ENCODE peak calls at places on chromosomes 16 and 17, in four cellular contexts. X is HepG2, G is GM12878, O is K562. S is an unnamed sample.

GRCh38 chr17:8091033-8091687 is 3.6 kb upstream of the ALOX12B start:
- DNase-seq in X (no peak), O (no peak), G (peak), S (no peak)

GRCh38 chr17:32256012-32256694 is 9.5 kb upstream of the RHBDL3 start:
- DNase-seq in X (no peak), O (no peak), G (no peak), S (no peak)

GRCh38 chr16:1538804-1539520 is 5.5 kb downstream of the TMEM204 start:
- DNase-seq in X (no peak), G (no peak), O (no peak), S (peak)

GRCh38 chr16:68446941-68447675 is 1.2 kb downstream of the SMPD3 start:
- DNase-seq in G (no peak), O (no peak), X (no peak), S (no peak)

GRCh38 chr17:83179811-83180210 is 100.4 kb downstream of the METRNL start:
- DNase-seq in O (no peak), G (no peak), X (no peak), S (no peak)

GRCh38 chr16:78562650-78563049 is 463.2 kb downstream of the WWOX start:
- DNase-seq in O (no peak), X (no peak), G (no peak), S (no peak)

GRCh38 chr16:54153240-54153934 is 133.2 kb downstream of the IRX3 start:
- DNase-seq in G (no peak), O (no peak), X (no peak), S (no peak)

GRCh38 chr17:76537288-76537577 is 276 bp downstream of the CYGB start:
- DNase-seq in X (no peak), O (no peak), G (no peak), S (no peak)

GRCh38 chr17:44390250-44390649 is 801 bp upstream of the ITGA2B start:
- DNase-seq in X (no peak), G (no peak), O (no peak), S (no peak)

GRCh38 chr16:77850637-77851330 is 62.4 kb downstream of the VAT1L start:
- DNase-seq in O (no peak), G (no peak), X (no peak), S (no peak)

GRCh38 chr17:31803494-31804213 is 55.4 kb downstream of the COPRS start:
- DNase-seq in G (no peak), O (no peak), X (peak), S (no peak)

GRCh38 chr17:64343833-64344637 is 46.6 kb downstream of the PECAM1 start:
- DNase-seq in X (peak), G (no peak), O (no peak), S (peak)

GRCh38 chr17:6366144-6366755 is 68.7 kb downstream of the AIPL1 start:
- DNase-seq in O (no peak), X (no peak), G (no peak), S (no peak)

GRCh38 chr17:6610011-6610410 is 30.5 kb downstream of the KIAA0753 start:
- DNase-seq in X (no peak), O (no peak), G (no peak), S (no peak)

GRCh38 chr17:61251939-61252865 is 147.4 kb upstream of the TBX2 start:
- DNase-seq in G (no peak), X (no peak), O (no peak), S (peak)

GRCh38 chr17:64546716-64547115 is 39.9 kb downstream of the CEP95 start:
- DNase-seq in G (no peak), X (no peak), O (no peak), S (no peak)

GRCh38 chr17:302300-302698 is 50.3 kb downstream of the RPH3AL start:
- DNase-seq in O (no peak), G (no peak), X (no peak), S (no peak)
- TF ChIP-seq POLR2AphosphoS2 in O (no peak), G (no peak), X (no peak), S (no peak)

GRCh38 chr17:29563816-29564215 is 3.0 kb downstream of the ABHD15 start:
- DNase-seq in O (no peak), G (no peak), X (no peak), S (no peak)
- TF ChIP-seq RAD21 in O (no peak), G (no peak), X (no peak), S (no peak)

GRCh38 chr17:10622610-10623485 is 34.3 kb downstream of the MYH3 start:
- DNase-seq in O (no peak), G (no peak), X (no peak), S (no peak)
- TF ChIP-seq CHD2 in O (no peak), G (no peak), X (no peak), S (no peak)

DNA sequence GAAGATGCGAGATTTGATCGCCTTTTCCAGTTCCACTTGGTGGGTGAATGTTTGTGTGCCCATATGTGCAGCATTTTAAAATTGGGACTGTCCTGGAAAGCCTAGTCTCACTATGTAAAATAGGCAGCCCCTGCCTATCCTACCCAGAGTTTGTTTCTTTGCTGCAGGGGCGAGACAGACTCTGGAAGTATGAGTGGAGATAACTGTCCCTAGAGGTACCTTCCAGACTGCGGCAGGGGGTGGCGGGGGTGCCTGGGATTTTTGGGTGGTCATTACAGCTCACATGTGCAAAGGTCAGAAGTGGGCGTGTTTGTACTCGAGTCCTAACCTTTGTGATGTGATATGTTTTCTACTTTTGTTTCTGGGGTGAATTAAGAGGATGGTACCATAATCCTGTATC is 36.6 kb downstream of the MPRIP start:
- DNase-seq in G (no peak), X (no peak), O (no peak), S (no peak)
- TF ChIP-seq POLR2AphosphoS2 in G (no peak), X (no peak), O (no peak), S (no peak)

DNA sequence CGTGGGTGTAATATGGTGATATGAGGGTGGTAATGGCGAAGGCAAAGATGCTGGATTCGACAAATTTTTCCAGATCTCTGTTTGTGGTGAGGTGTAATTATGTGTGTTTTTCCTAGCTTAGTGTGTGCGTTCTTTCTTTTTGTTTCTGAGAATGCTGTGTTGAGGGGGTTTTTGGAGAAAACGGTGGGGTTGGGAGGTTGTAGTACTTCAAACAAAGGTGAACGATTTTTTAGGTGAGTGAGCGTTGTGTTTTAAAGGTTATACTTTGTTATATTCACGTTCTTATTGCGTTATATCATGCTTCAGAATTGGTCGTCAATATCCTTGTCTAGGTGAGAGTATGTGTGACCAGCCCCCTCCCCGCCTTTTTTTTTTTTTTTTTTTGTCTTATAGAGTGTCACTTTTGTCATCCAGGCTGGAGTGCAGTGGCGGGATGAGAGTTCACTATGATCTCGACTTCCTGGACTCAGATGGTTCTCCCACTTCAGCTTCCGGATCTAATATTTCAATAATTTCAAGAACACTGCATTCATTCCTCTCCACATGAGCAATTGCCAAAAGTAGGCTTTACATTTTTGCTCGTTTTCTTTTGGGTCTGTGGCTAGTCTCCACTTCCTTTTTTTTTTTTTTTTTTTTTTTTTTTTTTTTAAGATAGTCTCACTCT is 82.2 kb upstream of the RNU2-1 start:
- DNase-seq in G (no peak), O (no peak), X (no peak), S (no peak)
- TF ChIP-seq RAD21 in G (no peak), O (no peak), X (no peak), S (no peak)